ENCODE peak calls at places on chromosomes 6 and 20, in eight cellular contexts. E, Z, Q, S, J, T, W and V are unnamed samples. For H3K4me1, the result is how much of the 10 kb centered on the place peaks cover.

GRCh38 chr20:33852971-33853813 is 42.0 kb downstream of the CHMP4B start:
- DNase-seq in T (no peak), S (no peak), J (no peak), E (no peak), Z (no peak), Q (no peak), W (no peak), V (no peak)

GRCh38 chr6:24981385-24981758 is 45.6 kb upstream of the RIPOR2 start:
- DNase-seq in S (no peak), T (no peak), J (no peak), E (no peak), W (peak), Z (no peak), Q (no peak), V (no peak)

GRCh38 chr20:49768204-49769124 is 44.2 kb upstream of the SLC9A8 start:
- DNase-seq in J (peak), Z (no peak), W (peak), Q (peak), E (peak), S (peak), T (peak), V (peak)

GRCh38 chr20:62841705-62842212 is 19.9 kb downstream of the TCFL5 start:
- DNase-seq in Z (no peak), J (no peak), T (no peak), Q (no peak), E (no peak), S (no peak), W (no peak), V (no peak)

GRCh38 chr6:149235130-149235561 is 82.4 kb upstream of the TAB2 start:
- DNase-seq in S (peak), W (peak), T (no peak), Q (peak), J (no peak), E (peak), Z (no peak), V (peak)

GRCh38 chr6:22147983-22148797 is 148.6 kb downstream of the PRL start:
- DNase-seq in Q (peak), T (no peak), W (peak), J (peak), E (peak), S (peak), Z (no peak), V (no peak)

GRCh38 chr6:95186710-95187109 is 390.6 kb upstream of the MANEA start:
- DNase-seq in E (no peak), W (no peak), J (no peak), Z (no peak), T (no peak), S (no peak), Q (no peak), V (no peak)

GRCh38 chr6:108946695-108947094 is 98.5 kb downstream of the ARMC2 start:
- DNase-seq in S (no peak), Q (no peak), E (no peak), Z (no peak), T (no peak), W (peak), J (peak), V (no peak)

GRCh38 chr6:113291751-113292445 is 565.2 kb upstream of the MARCKS start:
- DNase-seq in E (no peak), S (no peak), T (no peak), J (no peak), Q (no peak), W (peak), Z (no peak), V (no peak)

GRCh38 chr6:29236634-29237033 is 64.9 kb upstream of the OR14J1 start:
- DNase-seq in J (no peak), W (no peak), S (no peak), E (no peak), Q (no peak), T (no peak), Z (no peak), V (no peak)
- H3K4me1 ChIP-seq in J (under half), W (under half), S (under half), E (under half), Q (under half), T (under half), Z (under half), V (under half)

GRCh38 chr20:57583289-57584257 is 22.7 kb downstream of the PCK1 start:
- DNase-seq in Q (no peak), E (no peak), W (no peak), Z (no peak), T (no peak), S (no peak), J (no peak), V (no peak)
- H3K4me1 ChIP-seq in Q (under half), E (under half), W (half or more), Z (under half), T (under half), S (under half), J (under half), V (under half)

GRCh38 chr6:3247255-3248146 is 11.2 kb upstream of the PSMG4 start:
- DNase-seq in S (peak), T (peak), W (peak), E (peak), Z (no peak), Q (peak), J (peak), V (peak)

GRCh38 chr6:3244003-3244831 is 14.5 kb upstream of the PSMG4 start:
- DNase-seq in Z (no peak), S (no peak), Q (no peak), W (no peak), E (no peak), T (no peak), J (no peak), V (no peak)

GRCh38 chr6:3240595-3240994 is 13.1 kb upstream of the TUBB2B start:
- DNase-seq in Q (no peak), J (no peak), E (no peak), T (no peak), S (no peak), W (no peak), Z (no peak), V (no peak)

GRCh38 chr6:3249821-3250220 is 8.9 kb upstream of the PSMG4 start:
- DNase-seq in J (no peak), Q (no peak), Z (no peak), T (no peak), W (no peak), E (no peak), S (no peak), V (no peak)

DNA sequence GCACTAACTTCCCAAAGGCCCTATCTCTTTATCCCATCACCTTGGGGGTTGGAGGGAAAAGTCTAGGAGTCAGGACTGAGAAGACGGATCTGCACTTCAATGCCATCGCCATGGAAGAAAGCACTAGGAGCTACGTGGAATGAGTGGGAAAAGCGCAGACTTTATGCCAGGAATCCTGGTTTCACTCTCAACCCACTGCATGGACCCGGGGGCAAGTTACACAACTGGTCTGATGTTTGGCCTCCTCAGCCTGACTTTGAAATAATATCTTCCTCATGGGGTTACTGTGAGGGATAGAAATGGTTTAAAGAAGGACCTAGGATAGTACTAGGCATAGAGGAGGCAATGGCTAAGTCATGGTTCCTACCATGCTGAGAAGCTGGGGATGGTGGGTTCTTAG is 13.5 kb upstream of the PSMG4 start:
- DNase-seq in Z (no peak), E (no peak), J (no peak), S (no peak), Q (no peak), W (no peak), T (no peak), V (no peak)
- H3K4me1 ChIP-seq in Z (under half), E (under half), J (under half), S (under half), Q (under half), W (under half), T (under half), V (under half)

DNA sequence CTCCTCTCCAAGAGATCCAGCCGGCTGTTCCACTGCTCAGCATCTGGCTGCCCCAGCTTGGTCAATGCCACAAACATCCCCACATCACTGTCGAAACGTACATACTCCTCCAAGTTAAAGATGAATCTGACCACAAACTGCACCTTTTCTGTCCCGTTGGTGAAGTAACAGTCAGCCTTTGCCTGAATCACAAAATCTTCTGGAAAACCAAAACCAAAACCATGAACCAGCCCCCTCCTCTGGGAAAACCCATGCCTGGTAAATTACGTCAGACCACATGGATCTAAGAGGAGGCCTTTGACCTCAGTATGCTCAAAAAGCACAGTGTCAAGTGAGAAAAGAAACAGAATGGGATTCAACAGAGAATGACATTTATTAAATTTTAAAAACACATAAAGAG is 1.7 kb downstream of the HLA-DOB start:
- DNase-seq in S (no peak), J (no peak), E (no peak), Z (no peak), Q (no peak), T (no peak), W (no peak), V (no peak)
- H3K4me1 ChIP-seq in S (under half), J (under half), E (under half), Z (under half), Q (under half), T (under half), W (under half), V (under half)

GRCh38 chr6:156949376-156949775 is 172.2 kb downstream of the ARID1B start:
- DNase-seq in J (no peak), Z (no peak), S (peak), W (peak), E (no peak), Q (no peak), T (no peak), V (no peak)
- H3K4me1 ChIP-seq in J (under half), Z (under half), S (half or more), W (under half), E (under half), Q (under half), T (under half), V (under half)

DNA sequence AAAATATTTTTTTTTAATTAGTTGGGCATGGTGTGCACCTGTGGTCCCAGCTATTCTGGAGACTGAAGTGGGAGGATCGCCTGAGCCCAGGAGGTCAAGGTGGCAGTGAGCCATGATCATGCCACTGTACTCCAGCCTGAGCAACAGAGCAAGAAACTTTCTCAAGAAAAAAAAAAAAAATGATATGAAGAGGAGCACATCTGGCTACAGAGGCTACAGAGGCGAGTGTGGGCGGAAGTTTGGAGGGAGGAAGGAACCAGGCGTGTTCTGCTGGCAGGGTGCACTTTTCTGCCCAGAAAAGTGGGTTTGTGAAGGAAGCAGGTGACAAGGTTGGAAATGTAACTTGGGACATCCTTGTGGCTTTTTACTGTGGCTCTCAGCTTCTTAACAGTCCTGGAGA is 96.7 kb downstream of the SNX5 start:
- DNase-seq in J (no peak), T (no peak), Q (no peak), S (no peak), Z (no peak), E (no peak), W (no peak), V (no peak)
- H3K4me1 ChIP-seq in J (under half), T (under half), Q (under half), S (under half), Z (under half), E (under half), W (under half), V (under half)